ENCODE peak calls at places on chromosomes 1 and 21, in five cellular contexts. One of them, this sample, is unnamed.

GRCh38 chr1:183103141-183103540 is 79.9 kb downstream of the LAMC1 start:
- DNase-seq in SK-N-SH: no peak
- DNase-seq in heart right ventricle: no peak
- DNase-seq in body of pancreas: no peak
- DNase-seq in astrocyte of the spinal cord: no peak
- DNase-seq in this sample: no peak

GRCh38 chr21:41071410-41071809 is 96.5 kb upstream of the BACE2 start:
- DNase-seq in SK-N-SH: peak
- DNase-seq in heart right ventricle: no peak
- DNase-seq in body of pancreas: no peak
- DNase-seq in astrocyte of the spinal cord: no peak
- DNase-seq in this sample: no peak

GRCh38 chr1:117697220-117697781 is 91.5 kb downstream of the TENT5C start:
- DNase-seq in SK-N-SH: no peak
- DNase-seq in heart right ventricle: no peak
- DNase-seq in body of pancreas: no peak
- DNase-seq in astrocyte of the spinal cord: no peak
- DNase-seq in this sample: no peak

GRCh38 chr1:29033829-29034466 is 89.8 kb downstream of the TMEM200B start:
- DNase-seq in SK-N-SH: peak
- DNase-seq in heart right ventricle: no peak
- DNase-seq in body of pancreas: no peak
- DNase-seq in astrocyte of the spinal cord: peak
- DNase-seq in this sample: no peak

GRCh38 chr1:119882172-119883029 is 13.9 kb downstream of the ADAM30 start:
- DNase-seq in SK-N-SH: no peak
- DNase-seq in heart right ventricle: no peak
- DNase-seq in body of pancreas: no peak
- DNase-seq in astrocyte of the spinal cord: no peak
- DNase-seq in this sample: peak

GRCh38 chr1:22708777-22709176 is 1.9 kb upstream of the EPHB2 start:
- DNase-seq in SK-N-SH: no peak
- DNase-seq in heart right ventricle: no peak
- DNase-seq in body of pancreas: no peak
- DNase-seq in astrocyte of the spinal cord: no peak
- DNase-seq in this sample: no peak

GRCh38 chr1:234538062-234538731 is 59.2 kb upstream of the TARBP1 start:
- DNase-seq in SK-N-SH: no peak
- DNase-seq in heart right ventricle: no peak
- DNase-seq in body of pancreas: peak
- DNase-seq in astrocyte of the spinal cord: no peak
- DNase-seq in this sample: no peak

GRCh38 chr1:197677313-197677712 is 98.0 kb downstream of the DENND1B start:
- DNase-seq in SK-N-SH: no peak
- DNase-seq in heart right ventricle: no peak
- DNase-seq in body of pancreas: no peak
- DNase-seq in astrocyte of the spinal cord: no peak
- DNase-seq in this sample: no peak

GRCh38 chr21:45983981-45984551 is 2.5 kb downstream of the COL6A1 start:
- DNase-seq in SK-N-SH: no peak
- DNase-seq in heart right ventricle: peak
- DNase-seq in body of pancreas: peak
- DNase-seq in astrocyte of the spinal cord: no peak
- DNase-seq in this sample: no peak

GRCh38 chr1:84272401-84272800 is 29.1 kb upstream of the SAMD13 start:
- DNase-seq in SK-N-SH: no peak
- DNase-seq in heart right ventricle: no peak
- DNase-seq in body of pancreas: peak
- DNase-seq in astrocyte of the spinal cord: no peak
- DNase-seq in this sample: no peak

GRCh38 chr1:107555578-107555977 is 409.4 kb downstream of the VAV3 start:
- DNase-seq in SK-N-SH: peak
- DNase-seq in heart right ventricle: no peak
- DNase-seq in body of pancreas: no peak
- DNase-seq in astrocyte of the spinal cord: no peak
- DNase-seq in this sample: no peak

GRCh38 chr1:233868461-233868860 is 36.0 kb upstream of the SLC35F3 start:
- DNase-seq in SK-N-SH: no peak
- DNase-seq in heart right ventricle: no peak
- DNase-seq in body of pancreas: no peak
- DNase-seq in astrocyte of the spinal cord: peak
- DNase-seq in this sample: no peak

GRCh38 chr1:226589008-226589733 is 40.6 kb downstream of the STUM start:
- DNase-seq in SK-N-SH: no peak
- DNase-seq in heart right ventricle: no peak
- DNase-seq in body of pancreas: peak
- DNase-seq in astrocyte of the spinal cord: no peak
- DNase-seq in this sample: no peak

GRCh38 chr1:61539720-61540462 is 185.1 kb downstream of the TM2D1 start:
- DNase-seq in SK-N-SH: no peak
- DNase-seq in heart right ventricle: no peak
- DNase-seq in body of pancreas: no peak
- DNase-seq in astrocyte of the spinal cord: no peak
- DNase-seq in this sample: no peak

GRCh38 chr1:21338568-21339401 is 48.5 kb upstream of the ECE1 start:
- DNase-seq in SK-N-SH: no peak
- DNase-seq in heart right ventricle: peak
- DNase-seq in body of pancreas: peak
- DNase-seq in astrocyte of the spinal cord: peak
- DNase-seq in this sample: no peak

GRCh38 chr1:33547574-33547973 is 75.1 kb downstream of the ZSCAN20 start:
- DNase-seq in SK-N-SH: peak
- DNase-seq in heart right ventricle: no peak
- DNase-seq in body of pancreas: no peak
- DNase-seq in astrocyte of the spinal cord: no peak
- DNase-seq in this sample: no peak

GRCh38 chr1:151805066-151805820 is at the start of gene LINGO4:
- DNase-seq in SK-N-SH: peak
- DNase-seq in heart right ventricle: no peak
- DNase-seq in body of pancreas: no peak
- DNase-seq in astrocyte of the spinal cord: no peak
- DNase-seq in this sample: no peak

GRCh38 chr1:117058810-117059209 is 1.3 kb upstream of the TTF2 start:
- DNase-seq in SK-N-SH: no peak
- DNase-seq in heart right ventricle: no peak
- DNase-seq in body of pancreas: no peak
- DNase-seq in astrocyte of the spinal cord: no peak
- DNase-seq in this sample: no peak

GRCh38 chr1:43936470-43937151 is 3.0 kb downstream of the ARTN start:
- DNase-seq in SK-N-SH: peak
- DNase-seq in heart right ventricle: peak
- DNase-seq in body of pancreas: peak
- DNase-seq in astrocyte of the spinal cord: no peak
- DNase-seq in this sample: no peak

GRCh38 chr1:93000751-93001175 is 39.5 kb upstream of the DIPK1A start:
- DNase-seq in SK-N-SH: no peak
- DNase-seq in heart right ventricle: no peak
- DNase-seq in body of pancreas: no peak
- DNase-seq in astrocyte of the spinal cord: no peak
- DNase-seq in this sample: no peak

GRCh38 chr1:235513495-235514366 is 9.5 kb upstream of the B3GALNT2 start:
- DNase-seq in SK-N-SH: peak
- DNase-seq in heart right ventricle: no peak
- DNase-seq in body of pancreas: peak
- DNase-seq in astrocyte of the spinal cord: peak
- DNase-seq in this sample: no peak

GRCh38 chr1:230109871-230110667 is 43.0 kb downstream of the GALNT2 start:
- DNase-seq in SK-N-SH: peak
- DNase-seq in heart right ventricle: no peak
- DNase-seq in body of pancreas: no peak
- DNase-seq in astrocyte of the spinal cord: no peak
- DNase-seq in this sample: no peak

GRCh38 chr21:25826652-25827051 is 91.9 kb downstream of the GABPA start:
- DNase-seq in SK-N-SH: no peak
- DNase-seq in heart right ventricle: no peak
- DNase-seq in body of pancreas: no peak
- DNase-seq in astrocyte of the spinal cord: no peak
- DNase-seq in this sample: no peak

DNA sequence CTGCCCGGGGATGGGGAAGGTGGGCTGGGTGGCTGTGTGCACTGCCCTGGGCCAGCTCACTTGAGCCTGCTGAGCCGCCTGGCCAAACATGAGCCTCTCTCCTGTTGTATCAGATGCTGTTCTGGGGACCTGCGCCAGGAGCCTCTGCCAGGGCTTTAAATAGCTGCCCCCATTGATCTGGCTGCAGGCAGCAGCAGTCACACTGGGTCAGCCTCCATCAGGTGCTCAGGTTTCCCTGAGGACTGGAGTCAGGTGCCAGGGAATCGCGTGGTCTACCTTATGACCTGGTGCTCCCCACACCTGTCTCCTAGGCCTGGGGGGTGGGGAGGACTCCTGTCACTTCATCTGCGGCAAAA is 700 bp upstream of the CCDC28B start:
- DNase-seq in SK-N-SH: peak
- DNase-seq in heart right ventricle: peak
- DNase-seq in body of pancreas: peak
- DNase-seq in astrocyte of the spinal cord: no peak
- DNase-seq in this sample: no peak
- H3K4me3 ChIP-seq in SK-N-SH: peak
- H3K4me3 ChIP-seq in heart right ventricle: peak
- H3K4me3 ChIP-seq in body of pancreas: no peak
- H3K4me3 ChIP-seq in astrocyte of the spinal cord: peak
- H3K4me3 ChIP-seq in this sample: peak

DNA sequence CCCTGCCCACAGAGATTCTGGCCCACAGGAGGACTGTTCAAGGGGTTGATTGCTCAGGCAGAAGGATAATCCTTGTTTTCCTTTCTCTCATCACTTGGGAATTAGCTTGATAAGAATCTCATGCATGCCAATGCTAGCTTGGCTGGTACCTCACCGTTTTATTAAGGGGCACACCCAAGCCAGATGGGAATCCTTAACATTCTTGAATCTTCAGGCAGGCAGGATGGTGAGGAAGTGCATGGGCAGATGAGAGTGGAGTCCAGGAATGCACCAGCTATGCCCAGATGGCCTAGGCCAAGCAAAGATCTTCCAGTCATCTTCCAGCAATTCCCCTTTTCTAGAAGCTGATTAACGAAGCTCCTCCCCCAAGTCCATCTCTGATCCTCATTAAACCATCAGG is 4.1 kb upstream of the LCE7A start:
- DNase-seq in SK-N-SH: no peak
- DNase-seq in heart right ventricle: no peak
- DNase-seq in body of pancreas: no peak
- DNase-seq in astrocyte of the spinal cord: no peak
- DNase-seq in this sample: no peak
- TF ChIP-seq CTCF in SK-N-SH: no peak
- TF ChIP-seq CTCF in heart right ventricle: no peak
- TF ChIP-seq CTCF in body of pancreas: no peak
- TF ChIP-seq CTCF in astrocyte of the spinal cord: no peak
- TF ChIP-seq CTCF in this sample: no peak

DNA sequence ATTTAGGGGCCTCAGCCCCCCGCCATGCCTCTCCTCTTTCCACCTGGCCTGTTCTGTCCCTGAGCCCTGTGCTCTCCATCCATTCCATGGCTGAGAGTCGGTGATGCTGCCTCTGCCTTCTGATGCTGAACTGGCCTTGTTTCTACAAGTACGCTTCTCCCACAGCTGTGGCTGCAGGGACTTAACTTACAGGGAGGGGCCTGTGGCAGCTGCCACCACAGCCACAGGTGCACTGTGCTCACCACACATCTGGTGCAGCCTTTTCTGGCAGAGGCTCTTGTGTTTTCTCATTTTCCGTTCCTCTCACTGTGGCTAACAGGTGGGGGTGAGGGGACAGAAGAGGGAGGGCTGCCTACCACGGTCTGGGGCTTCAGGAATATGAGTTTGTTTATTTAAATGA is 4.2 kb downstream of the FMO1 start:
- DNase-seq in SK-N-SH: no peak
- DNase-seq in heart right ventricle: no peak
- DNase-seq in body of pancreas: no peak
- DNase-seq in astrocyte of the spinal cord: no peak
- DNase-seq in this sample: no peak
- H3K4me3 ChIP-seq in SK-N-SH: no peak
- H3K4me3 ChIP-seq in heart right ventricle: no peak
- H3K4me3 ChIP-seq in body of pancreas: no peak
- H3K4me3 ChIP-seq in astrocyte of the spinal cord: no peak
- H3K4me3 ChIP-seq in this sample: no peak

GRCh38 chr1:2212167-2212541 is 16.0 kb upstream of the SKI start:
- DNase-seq in SK-N-SH: no peak
- DNase-seq in heart right ventricle: no peak
- DNase-seq in body of pancreas: no peak
- DNase-seq in astrocyte of the spinal cord: no peak
- DNase-seq in this sample: no peak

GRCh38 chr1:2210786-2211185 is 16.2 kb upstream of the FAAP20 start:
- DNase-seq in SK-N-SH: no peak
- DNase-seq in heart right ventricle: peak
- DNase-seq in body of pancreas: no peak
- DNase-seq in astrocyte of the spinal cord: no peak
- DNase-seq in this sample: no peak

GRCh38 chr1:2213576-2214505 is 14.3 kb upstream of the SKI start:
- DNase-seq in SK-N-SH: no peak
- DNase-seq in heart right ventricle: peak
- DNase-seq in body of pancreas: peak
- DNase-seq in astrocyte of the spinal cord: peak
- DNase-seq in this sample: peak

GRCh38 chr1:2214541-2215241 is 13.4 kb upstream of the SKI start:
- DNase-seq in SK-N-SH: peak
- DNase-seq in heart right ventricle: peak
- DNase-seq in body of pancreas: no peak
- DNase-seq in astrocyte of the spinal cord: no peak
- DNase-seq in this sample: no peak

GRCh38 chr1:2212542-2213491 is 15.3 kb upstream of the SKI start:
- DNase-seq in SK-N-SH: peak
- DNase-seq in heart right ventricle: peak
- DNase-seq in body of pancreas: peak
- DNase-seq in astrocyte of the spinal cord: peak
- DNase-seq in this sample: peak
- TF ChIP-seq CTCF in SK-N-SH: no peak
- TF ChIP-seq CTCF in heart right ventricle: peak
- TF ChIP-seq CTCF in body of pancreas: peak
- TF ChIP-seq CTCF in astrocyte of the spinal cord: peak
- TF ChIP-seq CTCF in this sample: peak

GRCh38 chr21:15022608-15023261 is 42.1 kb downstream of the NRIP1 start:
- DNase-seq in SK-N-SH: no peak
- DNase-seq in heart right ventricle: no peak
- DNase-seq in body of pancreas: no peak
- DNase-seq in astrocyte of the spinal cord: no peak
- DNase-seq in this sample: no peak
- H3K4me3 ChIP-seq in SK-N-SH: no peak
- H3K4me3 ChIP-seq in heart right ventricle: no peak
- H3K4me3 ChIP-seq in body of pancreas: no peak
- H3K4me3 ChIP-seq in astrocyte of the spinal cord: no peak
- H3K4me3 ChIP-seq in this sample: no peak

This sample was measured in retinal pigment epithelial cell.